ENCODE peak calls at places on chromosomes 16 and 17, in eight cellular contexts. M is DMS53; P is AG04449; G is iris pigment epithelial cell; Y is left ventricle myocardium inferior; N is nephron progenitor cell; B is stimulated activated naive CD8-positive, alpha-beta T cell treated with anti-CD3 and anti-CD28 coated beads, Interleukin-15, amount 100 ng/mL, for 72 hours; K is iPS-NIHi11. C is an unnamed sample.

GRCh38 chr16:67163903-67164558 is 514 bp upstream of the HSF4 start:
- DNase-seq in M (peak; percentile 71), P (no peak), G (no peak), Y (no peak), N (no peak), B (no peak), K (no peak), C (no peak)

GRCh38 chr17:29930399-29931010 is 477 bp upstream of the SSH2 start:
- DNase-seq in M (peak; percentile 81), P (no peak), G (no peak), Y (no peak), N (peak; percentile 19), B (no peak), K (no peak), C (no peak)

GRCh38 chr17:82043507-82043906 is 6.0 kb upstream of the DCXR start:
- DNase-seq in M (no peak), P (no peak), G (no peak), Y (no peak), N (no peak), B (no peak), K (peak; percentile 51), C (no peak)

GRCh38 chr17:40341808-40342574 is 22.5 kb downstream of the GJD3 start:
- DNase-seq in M (peak; percentile 80), P (no peak), G (peak; percentile 82), Y (peak; percentile 85), N (peak; percentile 91), B (no peak), K (peak; percentile 86), C (peak; percentile 82)

GRCh38 chr17:63523256-63523869 is at the start of gene KCNH6:
- DNase-seq in M (peak; percentile 50), P (no peak), G (no peak), Y (no peak), N (no peak), B (no peak), K (peak; percentile 56), C (no peak)

GRCh38 chr17:27544350-27545131 is 86.4 kb upstream of the LGALS9 start:
- DNase-seq in M (no peak), P (no peak), G (peak; percentile 64), Y (no peak), N (no peak), B (peak; percentile 81), K (no peak), C (no peak)

GRCh38 chr16:23145186-23145585 is 4.1 kb downstream of the USP31 start:
- DNase-seq in M (no peak), P (no peak), G (no peak), Y (no peak), N (no peak), B (no peak), K (no peak), C (no peak)

GRCh38 chr17:62321451-62321850 is 58.9 kb upstream of the EFCAB3 start:
- DNase-seq in M (no peak), P (no peak), G (peak; percentile 84), Y (no peak), N (no peak), B (no peak), K (no peak), C (no peak)

GRCh38 chr16:15928261-15929104 is 20.9 kb upstream of the ABCC1 start:
- DNase-seq in M (no peak), P (no peak), G (no peak), Y (no peak), N (no peak), B (no peak), K (no peak), C (no peak)

GRCh38 chr17:30211371-30211770 is 24.1 kb downstream of the SLC6A4 start:
- DNase-seq in M (no peak), P (no peak), G (no peak), Y (no peak), N (no peak), B (no peak), K (no peak), C (no peak)

GRCh38 chr17:35185849-35186248 is 8.3 kb downstream of the SLC35G3 start:
- DNase-seq in M (no peak), P (no peak), G (no peak), Y (no peak), N (no peak), B (no peak), K (no peak), C (no peak)

GRCh38 chr17:80980397-80981061 is 11.1 kb upstream of the CHMP6 start:
- DNase-seq in M (peak; percentile 39), P (no peak), G (peak; percentile 26), Y (no peak), N (no peak), B (no peak), K (no peak), C (no peak)

GRCh38 chr16:88479795-88480760 is 27.0 kb downstream of the ZFPM1 start:
- DNase-seq in M (no peak), P (no peak), G (no peak), Y (no peak), N (no peak), B (no peak), K (no peak), C (no peak)

GRCh38 chr17:80720624-80721577 is 176.3 kb downstream of the RPTOR start:
- DNase-seq in M (peak; percentile 21), P (no peak), G (peak; percentile 92), Y (no peak), N (peak; percentile 21), B (peak; percentile 39), K (no peak), C (peak; percentile 40)

GRCh38 chr16:6066601-6067000 is 969.0 kb upstream of the EEF2KMT start:
- DNase-seq in M (no peak), P (no peak), G (no peak), Y (no peak), N (no peak), B (no peak), K (no peak), C (no peak)

GRCh38 chr16:86961133-86961720 is 356.0 kb downstream of the C16orf95 start:
- DNase-seq in M (no peak), P (no peak), G (peak; percentile 32), Y (no peak), N (no peak), B (no peak), K (no peak), C (no peak)

GRCh38 chr17:45320931-45321461 is 4.2 kb upstream of the MAP3K14 start:
- DNase-seq in M (peak; percentile 62), P (peak; percentile 96), G (peak; percentile 92), Y (no peak), N (no peak), B (no peak), K (no peak), C (peak; percentile 61)

C was measured in 8988T.